ENCODE peak calls at places on chromosomes 6 and 20, in nine cellular contexts. One of them, this sample, is unnamed.

GRCh38 chr20:33709905-33710541 is 10.1 kb downstream of the PXMP4 start:
- DNase-seq in astrocyte of the spinal cord: no peak
- DNase-seq in AG09309: no peak
- DNase-seq in mucosa of gallbladder: no peak
- DNase-seq in HuH-7: no peak
- DNase-seq in NCI-H524: no peak
- DNase-seq in progenitor cell of endocrine pancreas: no peak
- DNase-seq in activated T-cell treated with anti-CD3 and anti-CD28 coated beads for 1 hour: no peak
- DNase-seq in NCI-H1436: no peak
- DNase-seq in this sample: no peak

GRCh38 chr6:324116-324728 is 31.9 kb downstream of the DUSP22 start:
- DNase-seq in NCI-H524: no peak
- DNase-seq in AG09309: no peak
- DNase-seq in NCI-H1436: no peak
- DNase-seq in HuH-7: no peak
- DNase-seq in astrocyte of the spinal cord: no peak
- DNase-seq in progenitor cell of endocrine pancreas: no peak
- DNase-seq in mucosa of gallbladder: no peak
- DNase-seq in activated T-cell treated with anti-CD3 and anti-CD28 coated beads for 1 hour: no peak
- DNase-seq in this sample: no peak

GRCh38 chr6:164322533-164322932 is 908.0 kb downstream of the QKI start:
- DNase-seq in HuH-7: no peak
- DNase-seq in NCI-H1436: no peak
- DNase-seq in NCI-H524: no peak
- DNase-seq in astrocyte of the spinal cord: peak
- DNase-seq in activated T-cell treated with anti-CD3 and anti-CD28 coated beads for 1 hour: no peak
- DNase-seq in mucosa of gallbladder: no peak
- DNase-seq in progenitor cell of endocrine pancreas: no peak
- DNase-seq in AG09309: peak
- DNase-seq in this sample: peak

GRCh38 chr6:130752292-130752691 is 74.9 kb upstream of the SMLR1 start:
- DNase-seq in HuH-7: no peak
- DNase-seq in NCI-H524: no peak
- DNase-seq in progenitor cell of endocrine pancreas: no peak
- DNase-seq in astrocyte of the spinal cord: no peak
- DNase-seq in activated T-cell treated with anti-CD3 and anti-CD28 coated beads for 1 hour: no peak
- DNase-seq in AG09309: peak
- DNase-seq in mucosa of gallbladder: no peak
- DNase-seq in NCI-H1436: no peak
- DNase-seq in this sample: no peak

GRCh38 chr6:43887340-43887858 is 117.4 kb downstream of the VEGFA start:
- DNase-seq in NCI-H524: no peak
- DNase-seq in astrocyte of the spinal cord: peak
- DNase-seq in AG09309: no peak
- DNase-seq in NCI-H1436: no peak
- DNase-seq in activated T-cell treated with anti-CD3 and anti-CD28 coated beads for 1 hour: no peak
- DNase-seq in HuH-7: no peak
- DNase-seq in mucosa of gallbladder: no peak
- DNase-seq in progenitor cell of endocrine pancreas: no peak
- DNase-seq in this sample: no peak

GRCh38 chr6:151205971-151206600 is 33.7 kb upstream of the AKAP12 start:
- DNase-seq in AG09309: no peak
- DNase-seq in NCI-H524: no peak
- DNase-seq in progenitor cell of endocrine pancreas: no peak
- DNase-seq in NCI-H1436: no peak
- DNase-seq in activated T-cell treated with anti-CD3 and anti-CD28 coated beads for 1 hour: no peak
- DNase-seq in astrocyte of the spinal cord: no peak
- DNase-seq in mucosa of gallbladder: no peak
- DNase-seq in HuH-7: peak
- DNase-seq in this sample: no peak

GRCh38 chr6:110563711-110564110 is 87.3 kb upstream of the SLC22A16 start:
- DNase-seq in progenitor cell of endocrine pancreas: no peak
- DNase-seq in astrocyte of the spinal cord: no peak
- DNase-seq in NCI-H1436: peak
- DNase-seq in AG09309: no peak
- DNase-seq in activated T-cell treated with anti-CD3 and anti-CD28 coated beads for 1 hour: no peak
- DNase-seq in HuH-7: no peak
- DNase-seq in NCI-H524: peak
- DNase-seq in mucosa of gallbladder: no peak
- DNase-seq in this sample: no peak

GRCh38 chr6:11970114-11970513 is 42.0 kb upstream of the HIVEP1 start:
- DNase-seq in NCI-H1436: no peak
- DNase-seq in mucosa of gallbladder: no peak
- DNase-seq in progenitor cell of endocrine pancreas: no peak
- DNase-seq in NCI-H524: no peak
- DNase-seq in HuH-7: no peak
- DNase-seq in AG09309: no peak
- DNase-seq in astrocyte of the spinal cord: no peak
- DNase-seq in activated T-cell treated with anti-CD3 and anti-CD28 coated beads for 1 hour: no peak
- DNase-seq in this sample: no peak

GRCh38 chr20:4169360-4170214 is 154.2 kb upstream of the RNF24 start:
- DNase-seq in activated T-cell treated with anti-CD3 and anti-CD28 coated beads for 1 hour: no peak
- DNase-seq in NCI-H1436: no peak
- DNase-seq in NCI-H524: no peak
- DNase-seq in progenitor cell of endocrine pancreas: no peak
- DNase-seq in HuH-7: no peak
- DNase-seq in AG09309: no peak
- DNase-seq in mucosa of gallbladder: no peak
- DNase-seq in astrocyte of the spinal cord: no peak
- DNase-seq in this sample: no peak

GRCh38 chr6:18154507-18155272 is at the start of gene TPMT:
- DNase-seq in NCI-H1436: peak
- DNase-seq in progenitor cell of endocrine pancreas: peak
- DNase-seq in HuH-7: peak
- DNase-seq in AG09309: no peak
- DNase-seq in activated T-cell treated with anti-CD3 and anti-CD28 coated beads for 1 hour: peak
- DNase-seq in astrocyte of the spinal cord: no peak
- DNase-seq in NCI-H524: no peak
- DNase-seq in mucosa of gallbladder: peak
- DNase-seq in this sample: peak